ENCODE peak calls at places on chromosomes 2 and 18, in five cellular contexts. One of them, this sample, is unnamed.

GRCh38 chr2:4763009-4763408 is 929.2 kb upstream of the SOX11 start:
- DNase-seq in left cardiac atrium: peak; percentile 21
- DNase-seq in C1 segment of cervical spinal cord: no peak
- DNase-seq in HuH-7.5: no peak
- DNase-seq in astrocyte of the spinal cord: peak; percentile 20
- DNase-seq in this sample: peak; percentile 25

GRCh38 chr2:38592951-38593350 is 9.8 kb downstream of the HNRNPLL start:
- DNase-seq in left cardiac atrium: no peak
- DNase-seq in C1 segment of cervical spinal cord: no peak
- DNase-seq in HuH-7.5: no peak
- DNase-seq in astrocyte of the spinal cord: no peak
- DNase-seq in this sample: peak; percentile 66

GRCh38 chr2:105790467-105791118 is 45.9 kb downstream of the NCK2 start:
- DNase-seq in left cardiac atrium: no peak
- DNase-seq in C1 segment of cervical spinal cord: no peak
- DNase-seq in HuH-7.5: no peak
- DNase-seq in astrocyte of the spinal cord: no peak
- DNase-seq in this sample: no peak

GRCh38 chr2:231187736-231188505 is 10.5 kb upstream of the ARMC9 start:
- DNase-seq in left cardiac atrium: peak; percentile 89
- DNase-seq in C1 segment of cervical spinal cord: no peak
- DNase-seq in HuH-7.5: no peak
- DNase-seq in astrocyte of the spinal cord: peak; percentile 56
- DNase-seq in this sample: no peak

GRCh38 chr18:76212958-76213357 is 282.1 kb downstream of the ZNF516 start:
- DNase-seq in left cardiac atrium: no peak
- DNase-seq in C1 segment of cervical spinal cord: no peak
- DNase-seq in HuH-7.5: no peak
- DNase-seq in astrocyte of the spinal cord: no peak
- DNase-seq in this sample: no peak

GRCh38 chr2:227455200-227455599 is 16.8 kb upstream of the AGFG1 start:
- DNase-seq in left cardiac atrium: no peak
- DNase-seq in C1 segment of cervical spinal cord: no peak
- DNase-seq in HuH-7.5: no peak
- DNase-seq in astrocyte of the spinal cord: no peak
- DNase-seq in this sample: no peak

GRCh38 chr2:163471947-163472346 is 263.9 kb downstream of the FIGN start:
- DNase-seq in left cardiac atrium: no peak
- DNase-seq in C1 segment of cervical spinal cord: no peak
- DNase-seq in HuH-7.5: no peak
- DNase-seq in astrocyte of the spinal cord: peak; percentile 40
- DNase-seq in this sample: no peak

GRCh38 chr2:123359636-123360035 is 665.5 kb upstream of the CNTNAP5 start:
- DNase-seq in left cardiac atrium: no peak
- DNase-seq in C1 segment of cervical spinal cord: no peak
- DNase-seq in HuH-7.5: no peak
- DNase-seq in astrocyte of the spinal cord: no peak
- DNase-seq in this sample: no peak

GRCh38 chr2:72236445-72237067 is 88.9 kb upstream of the CYP26B1 start:
- DNase-seq in left cardiac atrium: no peak
- DNase-seq in C1 segment of cervical spinal cord: no peak
- DNase-seq in HuH-7.5: no peak
- DNase-seq in astrocyte of the spinal cord: peak; percentile 77
- DNase-seq in this sample: peak; percentile 71

GRCh38 chr18:49225160-49225559 is 235.3 kb downstream of the DYM start:
- DNase-seq in left cardiac atrium: no peak
- DNase-seq in C1 segment of cervical spinal cord: no peak
- DNase-seq in HuH-7.5: no peak
- DNase-seq in astrocyte of the spinal cord: no peak
- DNase-seq in this sample: no peak

This sample was measured in HT1080.